ENCODE peak calls at places on chromosomes 7 and 10, in four cellular contexts. D, I, A and P are unnamed samples.

GRCh38 chr10:3759397-3759796 is 25.6 kb downstream of the KLF6 start:
- DNase-seq in D (no peak), I (no peak), A (no peak), P (no peak)

GRCh38 chr10:24849051-24849450 is 103.4 kb downstream of the PRTFDC1 start:
- DNase-seq in D (no peak), I (no peak), A (no peak), P (no peak)

GRCh38 chr7:28071570-28071969 is 109.0 kb downstream of the JAZF1 start:
- DNase-seq in D (no peak), I (no peak), A (no peak), P (no peak)

GRCh38 chr10:34641913-34642558 is 173.1 kb downstream of the PARD3 start:
- DNase-seq in D (no peak), I (no peak), A (no peak), P (no peak)

GRCh38 chr7:140646931-140647647 is 6.5 kb upstream of the DENND2A start:
- DNase-seq in D (peak), I (no peak), A (peak), P (peak)

GRCh38 chr7:43727494-43727893 is 1.8 kb downstream of the COA1 start:
- DNase-seq in D (no peak), I (no peak), A (no peak), P (no peak)

GRCh38 chr7:158595068-158595467 is 7.4 kb upstream of the PTPRN2 start:
- DNase-seq in D (peak), I (peak), A (no peak), P (no peak)

GRCh38 chr7:95950698-95951097 is 178.3 kb downstream of the DYNC1I1 start:
- DNase-seq in D (no peak), I (no peak), A (no peak), P (no peak)

GRCh38 chr10:25176421-25176968 is 1.7 kb downstream of the GPR158 start:
- DNase-seq in D (no peak), I (no peak), A (no peak), P (no peak)

GRCh38 chr7:17625038-17625437 is 315.3 kb downstream of the SNX13 start:
- DNase-seq in D (peak), I (no peak), A (no peak), P (no peak)

GRCh38 chr7:83054472-83054871 is 108.2 kb downstream of the PCLO start:
- DNase-seq in D (no peak), I (no peak), A (no peak), P (no peak)

GRCh38 chr10:125149278-125150047 is 10.9 kb downstream of the CTBP2 start:
- DNase-seq in D (peak), I (no peak), A (no peak), P (peak)

GRCh38 chr10:93806882-93807281 is 49.1 kb downstream of the LGI1 start:
- DNase-seq in D (no peak), I (no peak), A (no peak), P (no peak)

GRCh38 chr7:157306836-157307533 is 29.8 kb upstream of the DNAJB6 start:
- DNase-seq in D (no peak), I (no peak), A (no peak), P (no peak)

GRCh38 chr10:110864662-110865140 is 7.0 kb upstream of the PDCD4 start:
- DNase-seq in D (no peak), I (peak), A (no peak), P (no peak)

GRCh38 chr10:63520463-63521388 is 475 bp upstream of the REEP3 start:
- DNase-seq in D (peak), I (no peak), A (peak), P (peak)

DNA sequence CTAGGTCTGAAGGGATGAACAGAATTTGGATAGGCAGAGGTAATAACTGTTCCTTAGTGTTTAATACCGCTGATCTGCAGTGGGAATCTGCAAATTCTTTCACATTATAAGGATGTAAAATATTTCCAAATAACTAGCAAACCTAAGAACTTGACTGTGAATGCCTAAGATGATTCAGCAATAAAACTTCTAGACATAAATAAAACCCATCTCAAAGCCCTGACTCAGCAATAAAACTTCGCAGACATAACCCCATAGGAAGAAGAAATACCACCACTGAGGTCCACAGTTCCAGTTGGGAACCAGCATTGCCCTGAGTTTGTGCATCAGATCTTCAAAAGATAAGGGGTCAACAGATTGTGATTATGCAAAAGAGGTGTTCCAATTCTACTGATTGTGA is 354.2 kb downstream of the GFRA1 start:
- DNase-seq in D (peak), I (no peak), A (no peak), P (no peak)
- TF ChIP-seq MXI1 in D (no peak), I (no peak), A (no peak), P (no peak)

GRCh38 chr10:102523250-102524029 is 19.7 kb downstream of the SUFU start:
- DNase-seq in D (peak), I (no peak), A (peak), P (no peak)
- TF ChIP-seq BHLHE40 in D (no peak), I (no peak), A (no peak), P (no peak)

GRCh38 chr7:102255501-102255900 is 31.2 kb upstream of the SH2B2 start:
- DNase-seq in D (no peak), I (no peak), A (no peak), P (no peak)

GRCh38 chr7:102253973-102254370 is 32.7 kb upstream of the SH2B2 start:
- DNase-seq in D (no peak), I (no peak), A (no peak), P (no peak)

GRCh38 chr7:102253076-102253972 is 33.3 kb upstream of the SH2B2 start:
- DNase-seq in D (no peak), I (no peak), A (no peak), P (no peak)

GRCh38 chr7:102255916-102256315 is 30.8 kb upstream of the SH2B2 start:
- DNase-seq in D (no peak), I (no peak), A (no peak), P (no peak)

DNA sequence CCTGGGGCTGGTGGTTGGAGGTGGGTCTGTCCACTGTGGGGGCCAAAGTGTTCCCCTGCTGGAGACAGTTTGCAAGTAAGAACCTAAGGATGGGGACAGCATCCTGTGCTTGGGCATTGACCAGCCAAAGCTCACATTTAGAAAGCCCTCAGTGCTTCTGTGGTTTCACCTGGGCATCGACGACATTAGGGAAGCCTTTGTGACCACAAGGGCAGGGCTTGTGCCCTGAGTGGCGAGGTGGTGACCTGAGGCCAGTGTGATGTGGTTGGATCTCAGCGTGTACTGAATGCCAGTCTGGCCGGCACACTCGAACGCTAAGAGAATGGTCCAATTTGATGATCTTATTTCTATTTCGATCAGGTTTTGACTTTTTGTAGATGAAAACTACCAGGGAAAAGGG is 32.1 kb upstream of the SH2B2 start:
- DNase-seq in D (no peak), I (no peak), A (no peak), P (no peak)
- TF ChIP-seq MXI1 in D (no peak), I (no peak), A (no peak), P (no peak)

DNA sequence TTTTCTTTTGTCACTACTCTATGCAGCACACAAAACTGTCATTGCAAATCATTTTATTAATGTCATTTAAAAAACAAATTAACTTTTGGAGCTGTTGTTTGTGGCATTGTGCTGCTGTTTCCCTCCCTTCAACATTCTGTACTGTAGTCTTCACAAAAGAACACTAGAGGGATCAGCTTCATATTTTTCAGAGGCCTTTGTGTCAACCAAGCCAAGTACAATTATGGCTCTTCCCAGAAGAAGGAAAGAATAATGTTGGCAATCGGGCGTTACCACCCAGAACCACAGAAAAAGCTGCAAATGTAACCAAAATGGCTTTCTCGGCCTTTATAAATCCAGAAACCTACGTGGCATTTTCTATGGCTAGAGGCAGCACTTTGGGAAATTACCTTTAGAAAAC is 98.9 kb upstream of the COL1A2 start:
- DNase-seq in D (peak), I (no peak), A (peak), P (no peak)
- TF ChIP-seq BHLHE40 in D (no peak), I (no peak), A (no peak), P (no peak)

DNA sequence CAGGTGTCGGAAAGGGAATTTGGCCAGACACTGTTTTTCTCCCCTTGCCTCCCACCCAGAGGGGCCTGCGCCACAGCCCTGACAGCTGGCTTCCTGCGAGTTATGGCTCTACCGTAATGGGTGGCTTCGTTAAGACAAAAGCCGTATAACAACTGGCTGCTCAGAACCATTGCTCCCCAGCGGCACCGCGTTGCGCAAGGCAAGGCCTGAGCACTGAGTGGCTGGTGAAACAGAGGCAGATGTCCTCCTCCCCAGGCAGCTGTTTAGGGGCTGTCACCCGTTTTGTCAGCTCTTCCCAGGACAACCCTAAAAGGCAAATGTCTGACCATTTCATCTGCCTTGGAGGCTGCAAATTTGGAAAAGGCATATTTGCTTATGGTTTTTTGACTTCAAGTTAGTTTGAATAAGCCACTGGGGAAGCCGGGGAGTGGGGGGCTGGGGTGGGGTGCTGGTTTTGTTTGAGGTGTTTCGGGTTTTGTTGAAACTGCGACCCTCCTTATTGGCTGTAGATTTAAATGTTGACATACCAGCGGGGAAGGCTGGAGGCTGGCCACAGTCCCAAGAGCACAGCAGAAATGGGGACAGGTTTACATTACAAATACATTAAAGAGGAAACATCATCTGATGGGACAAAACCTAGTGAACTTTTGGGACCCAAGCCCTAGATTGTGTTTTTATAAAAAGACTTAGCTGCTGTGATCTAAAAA is 681 bp upstream of the SPOCK2 start:
- DNase-seq in D (no peak), I (no peak), A (peak), P (no peak)
- TF ChIP-seq MXI1 in D (no peak), I (no peak), A (no peak), P (no peak)

DNA sequence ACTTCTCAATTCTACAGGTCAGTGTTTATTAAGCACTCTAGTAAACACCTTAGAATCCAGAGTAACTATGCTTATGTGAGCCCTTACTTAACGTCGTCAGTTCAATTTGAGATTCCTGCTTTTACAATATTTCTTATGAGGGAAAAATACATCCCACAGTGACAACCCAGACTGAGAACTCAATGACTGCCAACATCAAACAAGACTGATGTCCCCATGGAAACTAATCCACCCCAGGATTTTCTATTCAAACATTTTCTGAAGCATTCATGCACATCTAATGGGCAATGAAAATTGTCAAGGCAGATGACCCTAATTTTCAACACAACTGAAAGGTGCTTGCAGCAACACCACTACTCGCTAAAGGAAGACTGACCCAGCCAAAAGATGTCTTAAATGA is 67.0 kb downstream of the ATE1 start:
- DNase-seq in D (no peak), I (no peak), A (no peak), P (no peak)
- TF ChIP-seq BHLHE40 in D (no peak), I (no peak), A (no peak), P (no peak)

DNA sequence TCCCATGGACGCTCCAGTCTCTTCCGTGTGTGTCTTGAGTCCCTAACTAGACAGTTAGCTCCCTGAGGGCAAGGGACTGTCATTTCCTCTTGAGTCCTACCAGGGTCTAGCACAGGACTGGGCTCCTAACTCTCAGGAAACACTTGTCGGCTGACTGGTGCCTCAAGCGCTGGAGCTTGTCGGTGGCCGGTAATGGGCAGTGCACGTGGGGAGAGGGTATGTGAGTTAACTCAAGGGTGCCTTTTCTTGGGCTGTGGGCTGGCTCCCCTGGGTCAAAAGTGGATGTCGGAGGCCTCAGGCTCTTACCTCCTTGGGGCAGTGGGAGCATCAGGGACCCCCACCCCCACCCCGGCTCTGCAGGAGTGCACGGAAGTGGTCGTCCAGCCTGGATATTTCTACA is 32.9 kb downstream of the ZNF775 start:
- DNase-seq in D (no peak), I (no peak), A (no peak), P (no peak)
- TF ChIP-seq MXI1 in D (no peak), I (no peak), A (no peak), P (no peak)

GRCh38 chr10:53786236-53786635 is 1013.7 kb upstream of the MBL2 start:
- DNase-seq in D (no peak), I (no peak), A (peak), P (peak)
- TF ChIP-seq BHLHE40 in D (no peak), I (no peak), A (no peak), P (no peak)

DNA sequence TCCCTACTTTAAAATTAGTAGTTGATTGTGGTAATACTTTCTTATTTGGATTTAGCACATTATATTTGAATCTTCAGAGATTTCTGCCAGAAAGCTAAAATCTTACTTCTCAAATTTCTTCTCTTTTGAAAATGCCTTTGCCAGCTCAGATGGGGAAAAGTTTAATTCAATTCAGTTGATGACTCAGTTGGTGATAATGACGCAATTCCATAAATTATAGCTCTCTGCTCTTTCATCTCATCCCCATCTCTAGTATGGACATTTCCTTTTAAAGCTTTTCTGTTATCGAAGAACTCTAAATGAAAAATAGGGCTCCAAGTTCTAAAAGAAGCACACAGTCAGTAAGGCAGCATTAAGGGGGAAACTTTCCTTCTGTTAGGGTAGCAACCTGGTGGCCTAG is 25.5 kb downstream of the RNLS start:
- DNase-seq in D (peak), I (no peak), A (no peak), P (no peak)
- TF ChIP-seq MXI1 in D (no peak), I (no peak), A (no peak), P (no peak)

GRCh38 chr10:10165415-10165814 is 852.3 kb upstream of the CELF2 start:
- DNase-seq in D (no peak), I (no peak), A (no peak), P (no peak)
- TF ChIP-seq BHLHE40 in D (no peak), I (no peak), A (no peak), P (no peak)